ENCODE peak calls at places on chromosome 7, in four cellular contexts. One of them, this sample, is unnamed.

GRCh38 chr7:112143567-112143966 is 62.6 kb downstream of the DOCK4 start:
- DNase-seq in K562: no peak
- DNase-seq in GM12878: no peak
- DNase-seq in HepG2: no peak
- DNase-seq in this sample: no peak

GRCh38 chr7:19464241-19464640 is 244.6 kb downstream of the POLR1F start:
- DNase-seq in K562: no peak
- DNase-seq in GM12878: no peak
- DNase-seq in HepG2: no peak
- DNase-seq in this sample: no peak

GRCh38 chr7:53500076-53500475 is 464.6 kb downstream of the POM121L12 start:
- DNase-seq in K562: no peak
- DNase-seq in GM12878: no peak
- DNase-seq in HepG2: no peak
- DNase-seq in this sample: no peak

GRCh38 chr7:39746162-39746782 is 122.9 kb downstream of the RALA start:
- DNase-seq in K562: peak
- DNase-seq in GM12878: no peak
- DNase-seq in HepG2: peak
- DNase-seq in this sample: peak

GRCh38 chr7:24982917-24983316 is 2.9 kb upstream of the OSBPL3 start:
- DNase-seq in K562: no peak
- DNase-seq in GM12878: no peak
- DNase-seq in HepG2: peak
- DNase-seq in this sample: no peak

GRCh38 chr7:66542528-66543373 is 85.9 kb upstream of the KCTD7 start:
- DNase-seq in K562: no peak
- DNase-seq in GM12878: no peak
- DNase-seq in HepG2: no peak
- DNase-seq in this sample: no peak

GRCh38 chr7:95478139-95479037 is 7.4 kb upstream of the ASB4 start:
- DNase-seq in K562: peak
- DNase-seq in GM12878: no peak
- DNase-seq in HepG2: peak
- DNase-seq in this sample: no peak

GRCh38 chr7:111825046-111825445 is 262.8 kb upstream of the IMMP2L start:
- DNase-seq in K562: no peak
- DNase-seq in GM12878: no peak
- DNase-seq in HepG2: no peak
- DNase-seq in this sample: no peak

GRCh38 chr7:138431517-138431916 is 28.5 kb upstream of the TRIM24 start:
- DNase-seq in K562: no peak
- DNase-seq in GM12878: no peak
- DNase-seq in HepG2: no peak
- DNase-seq in this sample: no peak

GRCh38 chr7:93622036-93622714 is 47.7 kb upstream of the CALCR start:
- DNase-seq in K562: peak
- DNase-seq in GM12878: no peak
- DNase-seq in HepG2: peak
- DNase-seq in this sample: peak

GRCh38 chr7:29764227-29764626 is 42.1 kb upstream of the WIPF3 start:
- DNase-seq in K562: peak
- DNase-seq in GM12878: no peak
- DNase-seq in HepG2: no peak
- DNase-seq in this sample: peak

GRCh38 chr7:74514131-74514591 is 60.5 kb downstream of the GTF2IRD1 start:
- DNase-seq in K562: no peak
- DNase-seq in GM12878: no peak
- DNase-seq in HepG2: no peak
- DNase-seq in this sample: no peak
- TF ChIP-seq FOXK2 in K562: no peak
- TF ChIP-seq FOXK2 in GM12878: no peak
- TF ChIP-seq FOXK2 in HepG2: no peak
- TF ChIP-seq FOXK2 in this sample: no peak

GRCh38 chr7:14332155-14332554 is 342.7 kb upstream of the ETV1 start:
- DNase-seq in K562: no peak
- DNase-seq in GM12878: no peak
- DNase-seq in HepG2: no peak
- DNase-seq in this sample: no peak
- TF ChIP-seq FOXK2 in K562: no peak
- TF ChIP-seq FOXK2 in GM12878: no peak
- TF ChIP-seq FOXK2 in HepG2: no peak
- TF ChIP-seq FOXK2 in this sample: no peak

GRCh38 chr7:54831644-54832095 is 72.7 kb upstream of the SEC61G start:
- DNase-seq in K562: no peak
- DNase-seq in GM12878: no peak
- DNase-seq in HepG2: no peak
- DNase-seq in this sample: no peak
- TF ChIP-seq FOXK2 in K562: no peak
- TF ChIP-seq FOXK2 in GM12878: no peak
- TF ChIP-seq FOXK2 in HepG2: no peak
- TF ChIP-seq FOXK2 in this sample: no peak

GRCh38 chr7:80843018-80843671 is 75.7 kb downstream of the SEMA3C start:
- DNase-seq in K562: no peak
- DNase-seq in GM12878: no peak
- DNase-seq in HepG2: no peak
- DNase-seq in this sample: no peak

GRCh38 chr7:80844916-80845315 is 73.9 kb downstream of the SEMA3C start:
- DNase-seq in K562: no peak
- DNase-seq in GM12878: no peak
- DNase-seq in HepG2: no peak
- DNase-seq in this sample: no peak

GRCh38 chr7:80838643-80839042 is 80.2 kb downstream of the SEMA3C start:
- DNase-seq in K562: no peak
- DNase-seq in GM12878: no peak
- DNase-seq in HepG2: no peak
- DNase-seq in this sample: no peak

GRCh38 chr7:80842479-80842797 is 76.4 kb downstream of the SEMA3C start:
- DNase-seq in K562: no peak
- DNase-seq in GM12878: no peak
- DNase-seq in HepG2: no peak
- DNase-seq in this sample: no peak

GRCh38 chr7:80841566-80842478 is 77.0 kb downstream of the SEMA3C start:
- DNase-seq in K562: no peak
- DNase-seq in GM12878: no peak
- DNase-seq in HepG2: no peak
- DNase-seq in this sample: no peak
- TF ChIP-seq FOXK2 in K562: no peak
- TF ChIP-seq FOXK2 in GM12878: no peak
- TF ChIP-seq FOXK2 in HepG2: no peak
- TF ChIP-seq FOXK2 in this sample: no peak

This sample was measured in HEK293T.